ENCODE peak calls at places on chromosomes 13 and 19, in nine cellular contexts. F, C, H, P, O, E, Q, Y and U are unnamed samples. For H3K9me3, the result is how much of the 10 kb centered on the place peaks cover.

GRCh38 chr19:58406818-58407657 is 1.4 kb upstream of the ZNF584 start:
- DNase-seq in F (no peak), C (no peak), H (no peak), P (no peak), O (peak), E (no peak), Q (no peak), Y (no peak), U (no peak)

GRCh38 chr13:26525528-26525927 is 32.0 kb upstream of the WASF3 start:
- DNase-seq in F (no peak), C (no peak), H (no peak), P (no peak), O (no peak), E (no peak), Q (no peak), Y (no peak), U (no peak)

GRCh38 chr19:45924891-45925447 is 10.4 kb upstream of the NANOS2 start:
- DNase-seq in F (no peak), C (no peak), H (no peak), P (no peak), O (no peak), E (no peak), Q (no peak), Y (no peak), U (no peak)

GRCh38 chr13:112153846-112154245 is 86.9 kb downstream of the SOX1 start:
- DNase-seq in F (no peak), C (no peak), H (no peak), P (no peak), O (no peak), E (no peak), Q (no peak), Y (no peak), U (no peak)

GRCh38 chr19:805161-805561 is 7.9 kb downstream of the PTBP1 start:
- DNase-seq in F (no peak), C (no peak), H (no peak), P (no peak), O (no peak), E (no peak), Q (no peak), Y (peak), U (no peak)

GRCh38 chr13:79434578-79434977 is 28.5 kb upstream of the RBM26 start:
- DNase-seq in F (no peak), C (no peak), H (no peak), P (no peak), O (no peak), E (no peak), Q (no peak), Y (no peak), U (no peak)

GRCh38 chr19:14449321-14449720 is 16.2 kb downstream of the PKN1 start:
- DNase-seq in F (no peak), C (no peak), H (no peak), P (no peak), O (no peak), E (no peak), Q (no peak), Y (no peak), U (no peak)

GRCh38 chr19:3055741-3056453 is 6.4 kb downstream of the TLE5 start:
- DNase-seq in F (peak), C (no peak), H (no peak), P (no peak), O (no peak), E (peak), Q (peak), Y (peak), U (no peak)

GRCh38 chr19:10260141-10260584 is 8.1 kb downstream of the MRPL4 start:
- DNase-seq in F (peak), C (no peak), H (no peak), P (no peak), O (no peak), E (no peak), Q (peak), Y (no peak), U (no peak)

GRCh38 chr13:35723820-35724219 is 247.3 kb upstream of the MAB21L1 start:
- DNase-seq in F (no peak), C (peak), H (no peak), P (peak), O (no peak), E (peak), Q (no peak), Y (no peak), U (peak)

GRCh38 chr19:14632286-14632685 is 42.4 kb downstream of the ADGRE3 start:
- DNase-seq in F (no peak), C (no peak), H (no peak), P (no peak), O (peak), E (no peak), Q (no peak), Y (no peak), U (no peak)

GRCh38 chr13:48494874-48495273 is 38.0 kb downstream of the RCBTB2 start:
- DNase-seq in F (no peak), C (no peak), H (no peak), P (no peak), O (no peak), E (no peak), Q (no peak), Y (no peak), U (no peak)

GRCh38 chr13:47555235-47555634 is 445.8 kb downstream of the SUCLA2 start:
- DNase-seq in F (no peak), C (no peak), H (no peak), P (no peak), O (no peak), E (no peak), Q (no peak), Y (no peak), U (no peak)

GRCh38 chr19:38952395-38953165 is 21.8 kb downstream of the MRPS12 start:
- DNase-seq in F (no peak), C (no peak), H (no peak), P (no peak), O (peak), E (no peak), Q (no peak), Y (no peak), U (no peak)

GRCh38 chr19:10112895-10113591 is 1.6 kb downstream of the P2RY11 start:
- DNase-seq in F (peak), C (no peak), H (peak), P (no peak), O (peak), E (peak), Q (no peak), Y (peak), U (peak)

GRCh38 chr19:48603449-48603848 is 3.1 kb upstream of the SPACA4 start:
- DNase-seq in F (no peak), C (no peak), H (no peak), P (no peak), O (no peak), E (no peak), Q (no peak), Y (peak), U (no peak)

GRCh38 chr19:19460761-19461265 is 54.5 kb downstream of the TSSK6 start:
- DNase-seq in F (peak), C (peak), H (peak), P (peak), O (peak), E (peak), Q (no peak), Y (peak), U (peak)

GRCh38 chr13:46615888-46616531 is 63.0 kb downstream of the LRCH1 start:
- DNase-seq in F (no peak), C (no peak), H (no peak), P (no peak), O (no peak), E (no peak), Q (no peak), Y (no peak), U (no peak)

GRCh38 chr13:35388979-35389378 is 87.5 kb downstream of the MAB21L1 start:
- DNase-seq in F (no peak), C (no peak), H (no peak), P (no peak), O (no peak), E (no peak), Q (no peak), Y (no peak), U (no peak)

GRCh38 chr19:18340990-18341868 is 831 bp downstream of the PGPEP1 start:
- DNase-seq in F (peak), C (peak), H (peak), P (peak), O (peak), E (peak), Q (no peak), Y (peak), U (peak)

GRCh38 chr19:38024991-38025716 is 118.1 kb downstream of the SIPA1L3 start:
- DNase-seq in F (no peak), C (no peak), H (no peak), P (no peak), O (no peak), E (no peak), Q (no peak), Y (no peak), U (no peak)

GRCh38 chr13:99374169-99374991 is 67.2 kb upstream of the GPR183 start:
- DNase-seq in F (no peak), C (no peak), H (no peak), P (no peak), O (no peak), E (no peak), Q (no peak), Y (no peak), U (no peak)

GRCh38 chr13:43428545-43429287 is 358.1 kb downstream of the ENOX1 start:
- DNase-seq in F (no peak), C (no peak), H (no peak), P (no peak), O (no peak), E (no peak), Q (no peak), Y (no peak), U (no peak)

GRCh38 chr19:14516746-14517438 is 1.3 kb downstream of the DNAJB1 start:
- DNase-seq in F (no peak), C (no peak), H (no peak), P (no peak), O (peak), E (no peak), Q (no peak), Y (no peak), U (no peak)

GRCh38 chr13:63731896-63732295 is 2316.2 kb upstream of the PCDH20 start:
- DNase-seq in F (no peak), C (no peak), H (no peak), P (no peak), O (no peak), E (no peak), Q (no peak), Y (no peak), U (no peak)

GRCh38 chr19:54356444-54357056 is 8.2 kb downstream of the LAIR1 start:
- DNase-seq in F (no peak), C (no peak), H (no peak), P (no peak), O (no peak), E (no peak), Q (no peak), Y (no peak), U (no peak)

GRCh38 chr13:110361365-110361911 is 54.4 kb downstream of the COL4A2 start:
- DNase-seq in F (no peak), C (peak), H (no peak), P (peak), O (no peak), E (peak), Q (no peak), Y (no peak), U (peak)

GRCh38 chr19:3450796-3451411 is 29.4 kb downstream of the SMIM24 start:
- DNase-seq in F (peak), C (peak), H (no peak), P (peak), O (no peak), E (peak), Q (peak), Y (no peak), U (peak)

GRCh38 chr13:21119526-21119925 is 56.8 kb downstream of the SKA3 start:
- DNase-seq in F (no peak), C (no peak), H (no peak), P (no peak), O (no peak), E (no peak), Q (no peak), Y (no peak), U (no peak)

GRCh38 chr19:30036154-30037129 is 94.4 kb downstream of the URI1 start:
- DNase-seq in F (no peak), C (no peak), H (no peak), P (no peak), O (no peak), E (no peak), Q (no peak), Y (no peak), U (no peak)

GRCh38 chr19:41294393-41294792 is 15.6 kb upstream of the CCDC97 start:
- DNase-seq in F (no peak), C (no peak), H (no peak), P (no peak), O (no peak), E (no peak), Q (no peak), Y (peak), U (no peak)

GRCh38 chr19:48619692-48620565 is 623 bp downstream of the SPHK2 start:
- DNase-seq in F (no peak), C (no peak), H (no peak), P (no peak), O (no peak), E (no peak), Q (no peak), Y (no peak), U (no peak)

GRCh38 chr13:51267581-51267980 is 45.4 kb downstream of the FAM124A start:
- DNase-seq in F (no peak), C (no peak), H (no peak), P (no peak), O (no peak), E (no peak), Q (no peak), Y (no peak), U (no peak)

GRCh38 chr19:12937243-12938053 is 961 bp upstream of the CALR start:
- DNase-seq in F (no peak), C (peak), H (no peak), P (no peak), O (peak), E (peak), Q (no peak), Y (no peak), U (no peak)
- H3K27ac ChIP-seq in F (peak), C (peak), H (peak), P (peak), O (peak), E (peak), Q (peak), Y (peak), U (no peak)

DNA sequence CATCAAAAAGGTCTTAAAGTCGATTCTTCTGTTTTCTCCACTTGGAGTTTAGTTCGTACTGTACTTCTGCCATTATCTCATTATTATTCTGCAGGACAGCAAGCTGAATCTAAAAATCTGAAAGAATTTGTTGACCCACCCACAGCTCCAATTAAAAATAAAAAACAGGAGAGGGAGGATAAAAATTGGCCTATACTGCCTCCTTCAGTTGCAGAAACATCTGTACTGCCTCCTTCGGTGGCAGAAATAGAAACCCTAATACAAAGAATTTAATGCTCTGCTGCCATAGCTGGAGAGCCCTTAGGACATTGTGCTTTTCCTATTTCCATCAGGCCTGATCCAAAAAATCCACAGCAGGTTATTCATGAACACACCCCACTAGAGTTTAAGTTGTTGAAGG is 9.8 kb downstream of the ZNF350 start:
- DNase-seq in F (no peak), C (no peak), H (no peak), P (no peak), O (no peak), E (no peak), Q (no peak), Y (no peak), U (no peak)
- H3K9me3 ChIP-seq in F (half or more), C (under half), H (half or more), P (half or more), O (under half), E (half or more), Q (under half), Y (half or more), U (under half)

DNA sequence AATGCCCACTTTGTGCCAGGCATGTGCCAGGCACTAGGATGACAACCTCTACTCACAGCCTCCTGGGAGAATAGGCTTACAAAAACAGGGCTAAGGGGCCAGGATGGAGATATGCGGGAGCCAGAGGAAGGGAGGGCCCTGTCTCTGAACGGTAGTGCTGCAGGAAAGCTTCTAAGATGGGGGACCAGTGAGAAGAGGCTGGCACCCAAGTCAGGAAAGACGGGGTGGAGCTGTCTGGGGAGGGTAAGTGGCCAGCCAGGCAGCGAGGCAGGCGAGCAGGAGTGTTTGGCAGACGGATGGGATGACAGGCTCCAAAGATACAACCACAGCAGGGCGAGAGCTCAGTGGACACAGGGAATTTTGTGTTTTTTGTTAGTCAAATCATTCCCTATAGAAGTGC is 44.7 kb upstream of the GPI start:
- DNase-seq in F (no peak), C (no peak), H (no peak), P (no peak), O (no peak), E (no peak), Q (no peak), Y (no peak), U (peak)
- H3K27ac ChIP-seq in F (no peak), C (peak), H (no peak), P (peak), O (no peak), E (peak), Q (no peak), Y (peak), U (peak)

DNA sequence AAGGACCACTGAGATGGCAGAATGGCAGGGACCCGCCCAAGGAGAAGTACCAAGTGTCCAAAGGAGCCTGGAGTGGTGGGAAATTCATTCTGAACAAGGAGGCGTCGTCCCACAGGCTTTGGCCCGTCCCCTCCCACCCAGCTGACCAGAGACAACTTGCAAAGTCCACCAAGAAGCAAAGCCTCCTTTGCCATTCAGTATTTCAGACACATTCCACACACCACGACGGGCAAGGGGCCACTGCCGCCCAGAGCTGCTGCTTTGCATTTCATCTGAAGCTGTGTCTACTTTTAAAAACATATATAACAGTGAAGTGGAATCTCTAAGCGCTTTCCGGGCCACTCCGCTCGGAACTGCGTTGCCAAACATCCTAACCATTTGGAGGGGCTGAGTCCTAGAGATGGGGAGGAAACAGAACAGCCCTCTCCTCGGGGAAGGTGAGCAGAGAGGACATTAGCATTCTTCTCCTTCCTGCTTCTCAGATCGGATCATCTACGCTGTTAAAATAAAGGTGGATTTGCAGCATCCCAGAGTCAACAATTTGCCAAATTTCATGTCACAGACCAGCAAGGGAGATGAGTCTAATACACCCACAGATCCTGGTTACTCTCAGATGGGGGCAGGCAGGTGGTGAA is 89.0 kb upstream of the ZNF507 start:
- DNase-seq in F (no peak), C (no peak), H (no peak), P (no peak), O (no peak), E (no peak), Q (no peak), Y (peak), U (no peak)
- H3K9me3 ChIP-seq in F (under half), C (under half), H (under half), P (under half), O (under half), E (under half), Q (under half), Y (under half), U (under half)

GRCh38 chr19:5910638-5910907 is 3.5 kb upstream of the CAPS start:
- DNase-seq in F (no peak), C (no peak), H (no peak), P (no peak), O (no peak), E (no peak), Q (no peak), Y (no peak), U (no peak)

GRCh38 chr19:5904302-5905071 is at the start of gene VMAC:
- DNase-seq in F (peak), C (peak), H (peak), P (peak), O (peak), E (peak), Q (peak), Y (peak), U (peak)

GRCh38 chr19:5907216-5907615 is 2.5 kb downstream of the VMAC start:
- DNase-seq in F (no peak), C (no peak), H (no peak), P (no peak), O (no peak), E (no peak), Q (no peak), Y (no peak), U (no peak)

GRCh38 chr19:5905072-5905778 is 553 bp downstream of the VMAC start:
- DNase-seq in F (no peak), C (no peak), H (no peak), P (no peak), O (no peak), E (no peak), Q (no peak), Y (no peak), U (peak)

GRCh38 chr19:5908773-5909442 is 4.2 kb downstream of the VMAC start:
- DNase-seq in F (no peak), C (no peak), H (no peak), P (no peak), O (no peak), E (no peak), Q (no peak), Y (peak), U (no peak)
- H3K27ac ChIP-seq in F (no peak), C (peak), H (no peak), P (no peak), O (no peak), E (no peak), Q (peak), Y (no peak), U (no peak)

DNA sequence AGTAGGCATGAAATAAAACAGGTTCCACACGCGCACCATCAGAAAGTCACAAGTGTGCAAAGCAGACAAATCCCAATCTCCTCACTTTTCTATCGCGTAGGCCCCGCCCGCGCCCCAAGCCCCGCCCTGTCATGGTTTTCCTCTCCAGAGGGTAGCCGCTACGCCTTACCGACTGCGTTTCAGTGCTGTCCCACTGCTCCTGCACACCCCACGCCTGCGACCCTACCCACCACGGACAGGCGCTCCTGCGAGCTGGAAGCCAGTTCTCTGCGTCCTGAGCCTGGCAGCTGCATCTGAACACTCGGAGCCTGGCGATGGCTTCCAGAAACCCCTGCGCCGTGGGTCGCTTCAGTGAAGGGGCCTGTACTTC is 379 bp upstream of the ZNF470 start:
- DNase-seq in F (peak), C (peak), H (peak), P (peak), O (no peak), E (peak), Q (no peak), Y (peak), U (peak)
- H3K9me3 ChIP-seq in F (half or more), C (under half), H (under half), P (half or more), O (under half), E (half or more), Q (under half), Y (half or more), U (under half)

GRCh38 chr19:1858412-1859081 is 4.8 kb downstream of the KLF16 start:
- DNase-seq in F (no peak), C (no peak), H (no peak), P (no peak), O (no peak), E (no peak), Q (no peak), Y (no peak), U (no peak)
- H3K27ac ChIP-seq in F (peak), C (peak), H (no peak), P (peak), O (peak), E (no peak), Q (peak), Y (peak), U (no peak)

GRCh38 chr19:43839139-43839538 is 12.0 kb downstream of the ZNF283 start:
- DNase-seq in F (no peak), C (no peak), H (no peak), P (no peak), O (no peak), E (no peak), Q (no peak), Y (no peak), U (no peak)
- H3K9me3 ChIP-seq in F (half or more), C (under half), H (under half), P (half or more), O (under half), E (half or more), Q (under half), Y (half or more), U (under half)